ENCODE peak calls at places on chromosomes 2 and 18, in five cellular contexts. F is HepG2, V is SK-N-SH, I is A549, H is K562. R is an unnamed sample.

GRCh38 chr2:162125138-162125537 is 26.9 kb downstream of the GCG start:
- DNase-seq in H (no peak), F (no peak), V (no peak), I (no peak), R (no peak)

GRCh38 chr2:167689444-167689843 is 558.0 kb downstream of the STK39 start:
- DNase-seq in V (no peak), H (peak), I (no peak), F (peak), R (no peak)

GRCh38 chr2:96116879-96117533 is 635 bp upstream of the ADRA2B start:
- DNase-seq in F (no peak), H (peak), I (peak), V (peak), R (no peak)

GRCh38 chr2:5479265-5479928 is 212.8 kb upstream of the SOX11 start:
- DNase-seq in F (no peak), V (peak), H (no peak), I (no peak), R (peak)

GRCh38 chr2:202822411-202822810 is 49.2 kb downstream of the ICA1L start:
- DNase-seq in H (no peak), F (no peak), I (no peak), V (no peak), R (no peak)

GRCh38 chr2:236593956-236594355 is 24.3 kb downstream of the ACKR3 start:
- DNase-seq in H (no peak), I (no peak), F (no peak), V (no peak), R (no peak)

GRCh38 chr2:40606862-40607261 is 155.0 kb upstream of the SLC8A1 start:
- DNase-seq in I (no peak), V (no peak), F (no peak), H (no peak), R (no peak)

GRCh38 chr2:102041351-102041750 is 49.6 kb downstream of the IL1R2 start:
- DNase-seq in I (no peak), F (peak), H (no peak), V (no peak), R (no peak)

GRCh38 chr2:26942543-26943295 is 27.7 kb upstream of the MAPRE3 start:
- DNase-seq in I (peak), H (peak), F (peak), V (peak), R (peak)

GRCh38 chr18:45745817-45746461 is 22.0 kb downstream of the SLC14A1 start:
- DNase-seq in F (no peak), H (no peak), I (no peak), V (no peak), R (no peak)

GRCh38 chr18:43405097-43405496 is 127.8 kb upstream of the SYT4 start:
- DNase-seq in F (no peak), V (no peak), H (no peak), I (no peak), R (no peak)

GRCh38 chr2:148932536-148932935 is 57.5 kb downstream of the KIF5C start:
- DNase-seq in I (no peak), H (no peak), V (no peak), F (no peak), R (no peak)

GRCh38 chr2:168700615-168701245 is 101.7 kb upstream of the NOSTRIN start:
- DNase-seq in F (no peak), I (no peak), V (peak), H (no peak), R (no peak)

GRCh38 chr18:43277164-43277600 is at the start of gene SYT4:
- DNase-seq in F (peak), V (peak), H (no peak), I (no peak), R (peak)

GRCh38 chr18:35159782-35160181 is 81.1 kb upstream of the ZNF397 start:
- DNase-seq in V (no peak), I (no peak), F (no peak), H (no peak), R (no peak)

GRCh38 chr2:212489719-212490346 is 48.8 kb downstream of the ERBB4 start:
- DNase-seq in F (no peak), H (no peak), I (no peak), V (no peak), R (no peak)

GRCh38 chr18:72542993-72543361 is 1.2 kb downstream of the CBLN2 start:
- DNase-seq in I (no peak), V (peak), F (no peak), H (no peak), R (no peak)

GRCh38 chr18:79884296-79884962 is 67.0 kb downstream of the SLC66A2 start:
- DNase-seq in V (no peak), F (no peak), H (no peak), I (no peak), R (no peak)

GRCh38 chr2:54599326-54599710 is 124.1 kb upstream of the EML6 start:
- DNase-seq in H (no peak), V (no peak), F (no peak), I (no peak), R (no peak)

GRCh38 chr2:43358688-43359201 is 132.3 kb upstream of the ZFP36L2 start:
- DNase-seq in H (no peak), I (no peak), V (no peak), F (peak), R (no peak)

GRCh38 chr2:37573406-37573805 is 98.0 kb downstream of the CDC42EP3 start:
- DNase-seq in V (no peak), H (no peak), I (no peak), F (no peak), R (no peak)

GRCh38 chr2:237749002-237749401 is 49.6 kb upstream of the RBM44 start:
- DNase-seq in V (no peak), F (no peak), H (no peak), I (no peak), R (no peak)

GRCh38 chr2:127597984-127598380 is 48.0 kb upstream of the GPR17 start:
- DNase-seq in H (no peak), I (no peak), F (no peak), V (no peak), R (no peak)

GRCh38 chr2:161418715-161419337 is 2.7 kb downstream of the TBR1 start:
- DNase-seq in F (no peak), I (no peak), H (peak), V (peak), R (peak)

GRCh38 chr2:219508444-219508734 is 5.9 kb upstream of the ASIC4 start:
- DNase-seq in F (no peak), I (no peak), H (no peak), V (peak), R (no peak)

GRCh38 chr2:142033393-142033792 is 97.4 kb downstream of the LRP1B start:
- DNase-seq in I (no peak), H (no peak), V (no peak), F (no peak), R (no peak)
- TF ChIP-seq CHD2 in I (no peak), H (no peak), V (no peak), F (no peak), R (no peak)

GRCh38 chr18:715626-716025 is 3.2 kb upstream of the ENOSF1 start:
- DNase-seq in V (no peak), H (no peak), F (no peak), I (no peak), R (no peak)
- TF ChIP-seq CHD2 in V (no peak), H (no peak), F (no peak), I (no peak), R (no peak)

DNA sequence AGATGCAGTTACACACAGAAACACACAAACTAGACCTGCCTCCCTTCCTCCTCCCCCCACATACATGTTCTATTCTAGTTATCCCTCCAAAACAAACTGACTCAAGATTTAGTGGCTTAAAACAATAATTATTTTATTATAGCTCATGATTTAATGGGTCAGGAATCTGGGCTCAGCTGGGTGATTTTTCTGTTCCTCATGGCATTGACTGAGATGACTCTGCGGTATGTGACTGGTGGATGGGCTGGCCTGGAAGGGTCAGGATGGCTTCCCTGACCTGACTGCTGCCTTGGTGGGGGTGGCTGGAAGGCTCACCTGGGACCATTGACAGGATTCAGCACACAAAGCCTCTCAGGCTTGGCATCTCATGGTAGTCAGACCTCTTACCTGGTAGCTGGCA is 33.7 kb upstream of the NTSR2 start:
- DNase-seq in I (no peak), H (no peak), F (no peak), V (no peak), R (no peak)
- TF ChIP-seq CHD2 in I (no peak), H (no peak), F (no peak), V (no peak), R (no peak)

GRCh38 chr2:147463881-147464520 is 380.8 kb upstream of the ACVR2A start:
- DNase-seq in F (peak), V (no peak), I (no peak), H (no peak), R (no peak)
- TF ChIP-seq CHD2 in F (no peak), V (no peak), I (no peak), H (no peak), R (no peak)

GRCh38 chr2:239014897-239015768 is 167.2 kb downstream of the TWIST2 start:
- DNase-seq in F (no peak), H (no peak), I (no peak), V (no peak), R (no peak)
- TF ChIP-seq CHD2 in F (no peak), H (no peak), I (no peak), V (no peak), R (no peak)

DNA sequence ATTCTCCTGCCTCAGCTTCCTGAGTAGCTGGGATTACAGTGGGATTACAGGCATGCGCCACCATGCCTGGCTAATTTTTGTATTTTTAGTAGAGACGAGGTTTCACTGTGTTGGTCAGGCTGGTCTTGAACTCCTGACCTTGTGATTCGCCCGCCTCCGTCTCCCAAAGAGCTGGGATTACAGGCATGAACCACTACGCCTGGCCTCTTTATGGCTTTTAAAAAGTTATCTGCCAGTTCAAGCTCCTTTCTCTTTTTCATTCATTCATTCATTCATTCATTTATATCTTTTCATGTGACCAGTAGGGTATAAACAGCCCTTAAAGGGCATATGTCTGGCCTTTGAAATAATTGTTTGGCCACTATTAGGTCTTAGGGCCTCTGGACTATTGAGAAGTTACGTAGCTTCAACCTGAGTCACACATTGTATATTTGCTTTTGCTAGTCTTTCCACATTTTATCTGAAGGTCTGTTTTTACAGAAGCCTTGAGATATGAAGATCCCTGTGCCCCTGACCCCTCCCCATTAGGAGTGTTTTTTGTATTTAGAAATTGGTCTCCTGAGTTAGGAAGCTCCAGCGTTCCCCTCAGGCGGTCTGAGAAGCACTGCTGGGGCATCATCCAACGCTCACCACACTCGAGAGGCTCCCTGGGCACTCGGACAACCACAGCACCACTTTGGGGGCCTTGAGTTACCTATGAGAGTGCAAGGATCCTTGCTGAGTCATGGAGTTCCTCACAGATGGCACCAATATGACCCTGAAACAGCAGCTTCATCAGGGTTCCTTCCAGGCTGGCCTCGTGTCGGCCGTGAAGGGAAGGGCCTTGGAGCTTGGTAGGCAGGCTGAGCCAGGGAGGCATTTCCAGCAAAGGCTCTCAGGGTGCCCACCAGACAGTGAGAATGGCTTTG is 21.8 kb downstream of the FZD5 start:
- DNase-seq in I (no peak), V (no peak), H (no peak), F (peak), R (no peak)
- TF ChIP-seq CHD2 in I (no peak), V (no peak), H (no peak), F (no peak), R (no peak)

DNA sequence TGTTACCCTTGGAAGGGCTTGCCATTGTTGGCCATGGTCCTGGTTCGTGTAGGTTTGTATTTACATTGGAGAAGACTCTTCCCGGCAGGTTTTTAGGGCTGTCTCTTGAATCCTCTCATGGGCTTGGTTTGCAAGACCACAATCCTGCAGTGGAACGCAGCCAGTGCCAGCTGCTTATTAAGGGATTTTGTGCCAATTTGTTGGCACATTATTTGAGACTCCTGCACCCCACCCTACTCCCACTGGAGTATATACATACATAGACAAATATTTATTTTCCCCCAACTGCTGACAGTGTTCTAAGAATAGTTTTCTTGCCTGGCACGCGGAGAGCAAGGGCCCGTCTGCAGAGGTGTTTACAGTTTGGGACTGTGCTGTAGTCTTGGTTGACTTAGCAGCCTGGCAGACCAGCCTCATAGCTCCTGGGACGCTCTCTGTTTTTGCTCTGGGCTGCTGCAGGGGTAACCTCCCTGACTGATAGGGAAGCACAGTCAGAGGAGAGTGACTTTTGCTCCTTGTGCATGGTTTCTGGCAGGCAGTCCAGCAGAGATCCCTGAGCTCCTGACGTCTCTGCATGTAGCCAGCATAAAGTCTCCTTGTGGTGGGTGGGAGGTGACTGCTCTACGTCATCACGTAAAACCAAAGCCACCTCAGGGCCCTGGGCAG is 1.9 kb downstream of the LDLRAD4 start:
- DNase-seq in F (no peak), I (no peak), V (no peak), H (no peak), R (no peak)
- TF ChIP-seq CHD2 in F (no peak), I (no peak), V (no peak), H (no peak), R (no peak)